ENCODE peak calls at places on chromosome 14, in five cellular contexts. R is H9, D is lung, K is bronchial epithelial cell, V is fibroblast of pulmonary artery. T is an unnamed sample.
A peak's percentile ranks its signal among the peaks of the same experiment; 100 is the strongest.

GRCh38 chr14:101953151-101953550 is 11.2 kb upstream of the DYNC1H1 start:
- DNase-seq in R (no peak), D (no peak), K (no peak), V (no peak), T (no peak)

GRCh38 chr14:76138119-76138757 is 13.5 kb upstream of the GPATCH2L start:
- DNase-seq in R (no peak), D (no peak), K (no peak), V (no peak), T (no peak)

GRCh38 chr14:52299692-52300278 is 14.3 kb upstream of the PTGER2 start:
- DNase-seq in R (no peak), D (no peak), K (peak; percentile 50), V (peak; percentile 72), T (peak; percentile 50)

GRCh38 chr14:63438065-63438757 is 105.0 kb downstream of the PPP2R5E start:
- DNase-seq in R (no peak), D (peak; percentile 59), K (peak; percentile 92), V (peak; percentile 98), T (peak; percentile 94)

GRCh38 chr14:51225751-51226150 is 14.3 kb upstream of the TMX1 start:
- DNase-seq in R (no peak), D (no peak), K (no peak), V (no peak), T (no peak)

GRCh38 chr14:20343855-20344205 is 395 bp downstream of the PARP2 start:
- DNase-seq in R (no peak), D (no peak), K (peak; percentile 52), V (peak; percentile 40), T (peak; percentile 43)

GRCh38 chr14:94646481-94646880 is 34.3 kb downstream of the SERPINA3 start:
- DNase-seq in R (no peak), D (no peak), K (peak; percentile 29), V (peak; percentile 72), T (no peak)

GRCh38 chr14:103732868-103733626 is 17.4 kb downstream of the ZFYVE21 start:
- DNase-seq in R (no peak), D (no peak), K (no peak), V (no peak), T (no peak)

GRCh38 chr14:52618602-52619001 is 66.0 kb downstream of the GPR137C start:
- DNase-seq in R (no peak), D (no peak), K (no peak), V (no peak), T (no peak)

GRCh38 chr14:61250063-61250462 is 31.1 kb downstream of the TMEM30B start:
- DNase-seq in R (no peak), D (no peak), K (no peak), V (no peak), T (no peak)

GRCh38 chr14:94621358-94622134 is 9.4 kb downstream of the SERPINA3 start:
- DNase-seq in R (no peak), D (no peak), K (no peak), V (no peak), T (no peak)

GRCh38 chr14:96264200-96264553 is 8.2 kb downstream of the BDKRB1 start:
- DNase-seq in R (no peak), D (no peak), K (no peak), V (no peak), T (no peak)

GRCh38 chr14:37587881-37588666 is 7.0 kb downstream of the FOXA1 start:
- DNase-seq in R (peak; percentile 70), D (no peak), K (peak; percentile 26), V (no peak), T (peak; percentile 60)

GRCh38 chr14:75363570-75364227 is 64.1 kb upstream of the JDP2 start:
- DNase-seq in R (no peak), D (no peak), K (no peak), V (no peak), T (no peak)

GRCh38 chr14:50225067-50225973 is 6.1 kb downstream of the SOS2 start:
- DNase-seq in R (no peak), D (no peak), K (peak; percentile 51), V (peak; percentile 82), T (peak; percentile 58)

GRCh38 chr14:24052656-24053547 is 1.1 kb downstream of the CARMIL3 start:
- DNase-seq in R (no peak), D (no peak), K (peak; percentile 29), V (no peak), T (peak; percentile 56)

GRCh38 chr14:61179776-61180398 is 101.3 kb downstream of the TMEM30B start:
- DNase-seq in R (no peak), D (no peak), K (no peak), V (no peak), T (no peak)

GRCh38 chr14:88868558-88869159 is 44.2 kb downstream of the TTC8 start:
- DNase-seq in R (no peak), D (no peak), K (peak; percentile 55), V (peak; percentile 20), T (peak; percentile 60)

GRCh38 chr14:101843665-101844064 is 82.2 kb downstream of the PPP2R5C start:
- DNase-seq in R (no peak), D (no peak), K (no peak), V (no peak), T (no peak)

GRCh38 chr14:99768381-99768780 is 24.8 kb upstream of the EML1 start:
- DNase-seq in R (no peak), D (no peak), K (no peak), V (peak; percentile 31), T (no peak)

GRCh38 chr14:37172024-37172869 is at the start of gene SLC25A21:
- DNase-seq in R (peak; percentile 80), D (peak; percentile 76), K (peak; percentile 76), V (peak; percentile 84), T (peak; percentile 79)

GRCh38 chr14:101858791-101859537 is 97.5 kb downstream of the PPP2R5C start:
- DNase-seq in R (no peak), D (peak; percentile 65), K (peak; percentile 12), V (no peak), T (peak; percentile 21)

GRCh38 chr14:93543766-93544165 is 113.0 kb downstream of the UNC79 start:
- DNase-seq in R (no peak), D (no peak), K (peak; percentile 38), V (peak; percentile 48), T (peak; percentile 39)

GRCh38 chr14:99254391-99255009 is 17.5 kb downstream of the BCL11B start:
- DNase-seq in R (no peak), D (no peak), K (no peak), V (no peak), T (no peak)

GRCh38 chr14:70808023-70808401 is 1.3 kb downstream of the MAP3K9 start:
- DNase-seq in R (peak; percentile 78), D (peak; percentile 54), K (peak; percentile 58), V (no peak), T (peak; percentile 66)

GRCh38 chr14:51398898-51399297 is 158.9 kb downstream of the TMX1 start:
- DNase-seq in R (no peak), D (no peak), K (peak; percentile 100), V (peak; percentile 81), T (peak; percentile 100)

GRCh38 chr14:99648385-99648784 is 3.5 kb downstream of the HHIPL1 start:
- DNase-seq in R (no peak), D (no peak), K (no peak), V (no peak), T (no peak)

GRCh38 chr14:38197001-38197760 is 10.5 kb upstream of the SSTR1 start:
- DNase-seq in R (no peak), D (no peak), K (no peak), V (peak; percentile 29), T (no peak)

GRCh38 chr14:103456167-103456835 is 66.3 kb downstream of the CKB start:
- DNase-seq in R (no peak), D (no peak), K (peak; percentile 10), V (peak; percentile 68), T (peak; percentile 33)

GRCh38 chr14:60622920-60623263 is 26.4 kb downstream of the SIX1 start:
- DNase-seq in R (no peak), D (no peak), K (no peak), V (peak; percentile 41), T (no peak)

GRCh38 chr14:105282098-105282725 is 18.6 kb downstream of the BRF1 start:
- DNase-seq in R (no peak), D (no peak), K (no peak), V (no peak), T (no peak)
- TF ChIP-seq CTCF in R (peak; percentile 6), D (no peak), K (no peak), V (no peak), T (no peak)

DNA sequence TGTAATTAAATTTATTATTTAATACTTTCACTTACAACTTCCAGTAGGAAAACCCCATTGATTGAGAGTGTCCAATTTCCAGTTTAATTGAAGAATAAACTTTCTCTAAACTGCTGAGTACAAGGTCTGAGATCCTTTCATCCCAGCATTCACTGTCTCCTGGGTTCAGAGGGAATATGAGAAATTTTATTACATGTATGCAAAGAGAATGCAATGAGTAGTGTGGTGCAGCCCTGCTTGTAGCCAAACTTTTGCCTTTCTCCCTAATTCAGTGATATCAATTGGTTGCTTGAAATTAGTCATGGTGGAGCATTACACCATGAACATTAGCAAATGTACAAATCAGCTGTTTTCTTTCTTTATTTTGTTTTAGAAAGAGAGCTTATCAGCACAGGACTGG is 780.6 kb upstream of the MDGA2 start:
- DNase-seq in R (no peak), D (no peak), K (no peak), V (no peak), T (no peak)
- TF ChIP-seq CTCF in R (no peak), D (no peak), K (no peak), V (no peak), T (no peak)

DNA sequence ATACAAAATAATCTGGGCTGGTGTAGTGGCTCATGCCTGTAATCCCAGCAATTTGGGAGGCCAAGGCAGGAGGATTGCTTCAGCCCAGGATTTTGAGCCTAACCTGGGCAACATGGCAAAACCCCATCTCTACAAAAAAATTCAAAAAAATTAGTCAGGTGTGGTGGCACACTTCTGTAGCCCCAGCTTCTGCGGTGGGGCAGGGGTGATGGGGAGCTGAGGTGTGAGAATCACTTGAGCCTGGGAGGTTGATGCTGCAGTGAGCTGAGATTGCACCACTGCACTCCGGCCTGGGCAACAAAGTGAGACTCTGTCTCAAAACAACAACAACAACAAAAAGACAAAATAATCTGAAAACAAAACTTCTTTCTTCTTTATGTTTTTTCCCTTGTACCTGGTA is 66.0 kb downstream of the TC2N start:
- DNase-seq in R (no peak), D (no peak), K (no peak), V (no peak), T (no peak)
- TF ChIP-seq CTCF in R (no peak), D (no peak), K (no peak), V (no peak), T (no peak)

GRCh38 chr14:66403183-66403582 is 83.0 kb upstream of the CCDC196 start:
- DNase-seq in R (no peak), D (no peak), K (peak; percentile 70), V (peak; percentile 52), T (peak; percentile 70)
- TF ChIP-seq CTCF in R (peak; percentile 53), D (no peak), K (peak; percentile 50), V (peak; percentile 50), T (peak; percentile 62)

T was measured in epithelial cell of esophagus.